ENCODE peak calls at places on chromosomes 11 and 22, in five cellular contexts. T is Peyer's patch, X is IMR-90, O is right lobe of liver, Q is colonic mucosa. A is an unnamed sample. For H3K4me1 and H3K36me3, the result is how much of the 10 kb centered on the place peaks cover.

GRCh38 chr11:72989727-72990126 is 152.4 kb downstream of the FCHSD2 start:
- DNase-seq in O (no peak), T (no peak), X (peak), Q (no peak), A (no peak)

GRCh38 chr22:25402501-25403283 is 161.8 kb upstream of the GRK3 start:
- DNase-seq in Q (peak), X (peak), O (peak), T (no peak), A (no peak)

GRCh38 chr11:43573233-43573632 is 107.3 kb upstream of the HSD17B12 start:
- DNase-seq in Q (no peak), X (no peak), O (no peak), T (no peak), A (no peak)

GRCh38 chr11:114564836-114565235 is 5.2 kb upstream of the NXPE1 start:
- DNase-seq in Q (no peak), X (no peak), T (no peak), O (no peak), A (no peak)

GRCh38 chr11:16184588-16184987 is 171.8 kb downstream of the SOX6 start:
- DNase-seq in X (peak), Q (peak), T (no peak), O (no peak), A (no peak)

GRCh38 chr11:12460441-12460840 is 83.1 kb downstream of the PARVA start:
- DNase-seq in X (peak), T (no peak), Q (no peak), O (no peak), A (no peak)

GRCh38 chr22:49991907-49992533 is 20.5 kb downstream of the IL17REL start:
- DNase-seq in Q (no peak), O (no peak), T (no peak), X (no peak), A (no peak)

GRCh38 chr11:107293677-107294344 is 163.8 kb downstream of the CWF19L2 start:
- DNase-seq in O (no peak), Q (no peak), T (no peak), X (no peak), A (no peak)

GRCh38 chr22:23137905-23138520 is 3.8 kb downstream of the RSPH14 start:
- DNase-seq in Q (no peak), O (no peak), X (no peak), T (peak), A (no peak)

GRCh38 chr11:66988238-66988637 is 13.1 kb downstream of the C11orf86 start:
- DNase-seq in Q (no peak), O (no peak), X (no peak), T (no peak), A (no peak)

GRCh38 chr11:64001552-64002427 is 15.6 kb downstream of the OTUB1 start:
- DNase-seq in Q (no peak), T (no peak), X (no peak), O (peak), A (no peak)

GRCh38 chr22:35023692-35024363 is 42.1 kb upstream of the ISX start:
- DNase-seq in T (peak), O (peak), Q (peak), X (no peak), A (peak)

GRCh38 chr11:10941429-10941828 is 83.6 kb upstream of the ZBED5 start:
- DNase-seq in X (no peak), O (no peak), Q (no peak), T (no peak), A (no peak)

GRCh38 chr11:61596990-61597389 is 16.1 kb upstream of the SYT7 start:
- DNase-seq in X (no peak), O (no peak), T (no peak), Q (no peak), A (no peak)

GRCh38 chr22:19850482-19851109 is 4.1 kb downstream of the GNB1L start:
- DNase-seq in X (no peak), T (no peak), O (no peak), Q (no peak), A (no peak)
- H3K4me1 ChIP-seq in X (under half), T (under half), O (under half), Q (under half), A (half or more)

GRCh38 chr11:812390-812789 is 2.6 kb downstream of the RPLP2 start:
- DNase-seq in T (no peak), O (no peak), X (no peak), Q (no peak), A (no peak)

GRCh38 chr11:815675-816432 is 2.9 kb upstream of the PNPLA2 start:
- DNase-seq in X (no peak), Q (no peak), T (no peak), O (no peak), A (no peak)

GRCh38 chr11:811446-812245 is 1.9 kb downstream of the RPLP2 start:
- DNase-seq in T (no peak), X (no peak), O (no peak), Q (no peak), A (no peak)

GRCh38 chr11:813037-813436 is 3.3 kb downstream of the RPLP2 start:
- DNase-seq in T (no peak), X (no peak), Q (no peak), O (no peak), A (no peak)

GRCh38 chr11:813440-814096 is 3.8 kb downstream of the RPLP2 start:
- DNase-seq in Q (no peak), X (no peak), T (no peak), O (no peak), A (no peak)
- H3K36me3 ChIP-seq in Q (under half), X (under half), T (under half), O (under half), A (under half)

DNA sequence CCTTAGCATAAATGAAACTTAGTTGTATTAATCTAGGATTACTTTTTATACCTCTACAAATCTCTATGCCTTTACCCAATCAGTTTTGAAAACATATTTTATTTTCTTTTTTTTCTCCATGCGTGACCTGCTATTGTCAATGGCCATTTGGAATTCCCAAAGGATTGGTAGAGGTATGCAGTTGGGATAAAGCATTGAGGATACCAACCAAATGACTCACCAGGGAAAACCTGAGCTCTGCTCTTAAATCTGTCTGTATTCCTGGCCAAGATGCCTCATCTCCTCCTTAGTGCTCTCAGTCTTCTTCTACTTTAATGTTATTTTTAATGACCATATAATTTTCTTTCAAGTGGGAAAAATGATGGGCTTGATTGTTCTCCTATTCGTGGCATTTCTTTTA is 61.9 kb downstream of the EHF start:
- DNase-seq in Q (no peak), O (no peak), X (peak), T (no peak), A (no peak)
- H3K27ac ChIP-seq in Q (no peak), O (no peak), X (no peak), T (no peak), A (no peak)

GRCh38 chr22:17952273-17952801 is 72.0 kb downstream of the MICAL3 start:
- DNase-seq in Q (peak), O (peak), X (no peak), T (no peak), A (no peak)
- H3K4me1 ChIP-seq in Q (under half), O (under half), X (under half), T (under half), A (under half)

GRCh38 chr22:20099099-20099711 is 16.7 kb upstream of the RANBP1 start:
- DNase-seq in Q (no peak), O (peak), X (no peak), T (no peak), A (peak)
- H3K36me3 ChIP-seq in Q (under half), O (under half), X (half or more), T (half or more), A (half or more)

GRCh38 chr11:62961017-62961416 is 23.8 kb downstream of the SLC22A6 start:
- DNase-seq in O (no peak), T (no peak), X (no peak), Q (no peak), A (no peak)

GRCh38 chr11:62959077-62959980 is 25.4 kb downstream of the SLC22A6 start:
- DNase-seq in O (no peak), T (no peak), X (no peak), Q (no peak), A (no peak)

GRCh38 chr11:62957147-62957546 is 27.6 kb downstream of the SLC22A6 start:
- DNase-seq in X (no peak), Q (no peak), O (no peak), T (no peak), A (no peak)

GRCh38 chr11:62954478-62954877 is 30.3 kb downstream of the SLC22A6 start:
- DNase-seq in O (no peak), Q (no peak), T (no peak), X (no peak), A (no peak)

DNA sequence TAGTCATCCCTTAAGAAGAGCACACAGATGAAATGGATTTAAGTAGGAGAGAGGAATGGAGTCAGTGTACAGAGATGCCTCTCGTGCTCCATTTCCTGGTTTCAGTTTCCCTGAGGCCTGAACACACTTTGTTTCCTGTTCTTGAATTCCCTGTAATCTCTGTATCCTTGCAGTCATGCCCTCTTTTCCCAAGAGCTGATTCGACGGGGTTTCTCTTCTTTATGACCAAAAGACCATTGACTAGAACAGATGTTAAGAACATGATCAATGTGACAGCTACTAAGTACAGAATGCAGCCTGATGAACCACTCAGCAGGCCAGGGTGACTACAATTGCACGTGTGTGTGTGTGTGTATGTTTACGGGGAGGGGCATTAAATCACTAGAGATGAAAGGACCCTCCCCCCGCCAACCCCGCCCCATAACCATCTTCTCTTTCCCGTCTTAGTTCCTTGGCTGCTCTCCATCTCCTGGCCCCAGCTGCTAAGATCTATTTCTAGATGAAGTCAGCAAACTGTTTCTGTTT is 26.2 kb downstream of the SLC22A6 start:
- DNase-seq in X (peak), O (no peak), Q (peak), T (no peak), A (no peak)
- H3K27ac ChIP-seq in X (no peak), O (no peak), Q (no peak), T (peak), A (peak)

GRCh38 chr11:116180806-116181600 is 591.8 kb downstream of the BUD13 start:
- DNase-seq in X (no peak), O (no peak), Q (no peak), T (no peak), A (no peak)
- H3K4me1 ChIP-seq in X (under half), O (under half), Q (under half), T (under half), A (under half)